ENCODE peak calls at places on chromosome 5, in five cellular contexts. Z, K, Y, S and M are unnamed samples.

GRCh38 chr5:179595916-179596315 is 27.6 kb downstream of the HNRNPH1 start:
- DNase-seq in Y (no peak), K (peak), S (no peak), Z (no peak), M (no peak)

GRCh38 chr5:100902406-100903035 is 561 bp downstream of the ST8SIA4 start:
- DNase-seq in Y (peak), K (peak), S (no peak), Z (no peak), M (peak)

GRCh38 chr5:90017236-90017635 is 392.3 kb downstream of the CETN3 start:
- DNase-seq in S (no peak), Z (no peak), Y (peak), K (no peak), M (no peak)

GRCh38 chr5:139378101-139378825 is 4.8 kb downstream of the SLC23A1 start:
- DNase-seq in S (no peak), Z (no peak), Y (no peak), K (no peak), M (no peak)

GRCh38 chr5:174951151-174951780 is 226.9 kb downstream of the MSX2 start:
- DNase-seq in Y (peak), K (peak), S (peak), Z (peak), M (peak)

GRCh38 chr5:78779771-78780616 is 131.4 kb upstream of the LHFPL2 start:
- DNase-seq in S (peak), Z (no peak), K (peak), Y (no peak), M (no peak)

GRCh38 chr5:136563489-136563888 is 198.1 kb upstream of the TRPC7 start:
- DNase-seq in K (no peak), S (no peak), Y (no peak), Z (no peak), M (no peak)

GRCh38 chr5:91277093-91277626 is 106.0 kb downstream of the ARRDC3 start:
- DNase-seq in Z (no peak), Y (no peak), K (no peak), S (no peak), M (no peak)

GRCh38 chr5:126746290-126746689 is 30.6 kb upstream of the LMNB1 start:
- DNase-seq in S (no peak), Z (no peak), Y (no peak), K (no peak), M (no peak)

GRCh38 chr5:7517006-7517405 is 121.1 kb downstream of the ADCY2 start:
- DNase-seq in K (no peak), Z (no peak), S (no peak), Y (no peak), M (no peak)

GRCh38 chr5:135266975-135267374 is 132.1 kb downstream of the MACROH2A1 start:
- DNase-seq in Z (no peak), S (no peak), Y (no peak), K (peak), M (no peak)

GRCh38 chr5:77133061-77133758 is 46.1 kb upstream of the ZBED3 start:
- DNase-seq in Y (no peak), Z (no peak), S (peak), K (peak), M (peak)

GRCh38 chr5:17012289-17012688 is 76.2 kb upstream of the MYO10 start:
- DNase-seq in S (peak), K (no peak), Y (no peak), Z (no peak), M (no peak)

GRCh38 chr5:124806026-124806856 is 59.8 kb upstream of the ZNF608 start:
- DNase-seq in K (peak), Z (peak), S (peak), Y (peak), M (peak)

GRCh38 chr5:167573274-167574127 is 717.9 kb upstream of the WWC1 start:
- DNase-seq in S (peak), Z (no peak), Y (peak), K (peak), M (no peak)

GRCh38 chr5:140969880-140970279 is 3.6 kb downstream of the PCDHAC2 start:
- DNase-seq in S (no peak), Y (no peak), K (no peak), Z (no peak), M (no peak)

GRCh38 chr5:4640793-4641192 is 499.3 kb upstream of the ADAMTS16 start:
- DNase-seq in Z (no peak), S (peak), Y (peak), K (peak), M (no peak)

GRCh38 chr5:159286420-159287035 is 23.4 kb downstream of the UBLCP1 start:
- DNase-seq in Y (no peak), Z (no peak), K (peak), S (peak), M (no peak)

GRCh38 chr5:113376640-113377039 is 58.1 kb downstream of the TSSK1B start:
- DNase-seq in S (no peak), Z (no peak), K (no peak), Y (no peak), M (no peak)

GRCh38 chr5:142070000-142070399 is 38.6 kb upstream of the NDFIP1 start:
- DNase-seq in S (no peak), Z (no peak), Y (no peak), K (no peak), M (no peak)

GRCh38 chr5:130052752-130053151 is 148.5 kb downstream of the CHSY3 start:
- DNase-seq in Z (no peak), Y (no peak), S (no peak), K (no peak), M (no peak)

GRCh38 chr5:37889612-37890317 is 49.9 kb upstream of the GDNF start:
- DNase-seq in Y (no peak), K (peak), S (no peak), Z (no peak), M (no peak)

GRCh38 chr5:112420111-112420864 is 1.2 kb upstream of the EPB41L4A start:
- DNase-seq in Z (peak), K (peak), Y (peak), S (peak), M (peak)

GRCh38 chr5:136030252-136030651 is 1.5 kb downstream of the TGFBI start:
- DNase-seq in K (no peak), Z (no peak), Y (no peak), S (no peak), M (no peak)

GRCh38 chr5:158819840-158820620 is 279.7 kb downstream of the EBF1 start:
- DNase-seq in K (peak), Y (no peak), S (peak), Z (no peak), M (no peak)

GRCh38 chr5:125408582-125409069 is 662.2 kb upstream of the ZNF608 start:
- DNase-seq in S (peak), Z (no peak), K (peak), Y (no peak), M (no peak)

GRCh38 chr5:36180556-36181350 is 28.8 kb downstream of the SKP2 start:
- DNase-seq in Y (no peak), Z (no peak), K (no peak), S (no peak), M (no peak)

GRCh38 chr5:108641596-108641995 is 106.1 kb upstream of the FER start:
- DNase-seq in Y (no peak), K (no peak), Z (no peak), S (no peak), M (no peak)

GRCh38 chr5:108079754-108080153 is 302.1 kb downstream of the FBXL17 start:
- DNase-seq in Y (no peak), K (no peak), Z (no peak), S (no peak), M (no peak)

GRCh38 chr5:4868140-4868735 is 271.9 kb upstream of the ADAMTS16 start:
- DNase-seq in S (peak), K (peak), Y (peak), Z (peak), M (peak)

GRCh38 chr5:34487202-34487879 is 168.8 kb upstream of the RAI14 start:
- DNase-seq in Y (no peak), S (peak), K (peak), Z (peak), M (no peak)

GRCh38 chr5:151250346-151251000 is 2.5 kb upstream of the GM2A start:
- DNase-seq in Y (no peak), K (no peak), S (no peak), Z (no peak), M (no peak)
- H3K4me3 ChIP-seq in Y (no peak), K (no peak), S (no peak), Z (no peak), M (no peak)

DNA sequence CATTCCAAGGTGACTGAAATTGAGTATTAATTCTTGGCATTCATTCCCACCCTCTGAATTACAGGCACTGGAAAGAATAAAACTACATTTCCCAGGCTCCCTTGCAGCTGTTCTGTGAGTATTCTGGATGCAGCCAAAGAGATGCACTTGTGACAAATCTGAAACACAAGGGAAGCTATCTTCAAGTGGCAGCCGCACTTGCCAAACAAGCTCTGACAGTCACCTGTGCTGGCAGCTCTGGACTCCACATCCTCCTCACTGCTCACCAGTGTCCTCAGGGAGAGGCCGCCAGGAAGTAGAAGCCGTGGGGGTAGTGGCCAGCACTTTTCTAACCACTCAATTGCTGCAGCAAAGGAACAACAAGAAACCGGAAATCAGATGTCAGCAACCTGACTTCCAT is 275.0 kb downstream of the NR2F1-AS1 start:
- DNase-seq in K (no peak), Y (no peak), S (no peak), Z (no peak), M (no peak)
- H3K4me3 ChIP-seq in K (no peak), Y (no peak), S (no peak), Z (no peak), M (no peak)

DNA sequence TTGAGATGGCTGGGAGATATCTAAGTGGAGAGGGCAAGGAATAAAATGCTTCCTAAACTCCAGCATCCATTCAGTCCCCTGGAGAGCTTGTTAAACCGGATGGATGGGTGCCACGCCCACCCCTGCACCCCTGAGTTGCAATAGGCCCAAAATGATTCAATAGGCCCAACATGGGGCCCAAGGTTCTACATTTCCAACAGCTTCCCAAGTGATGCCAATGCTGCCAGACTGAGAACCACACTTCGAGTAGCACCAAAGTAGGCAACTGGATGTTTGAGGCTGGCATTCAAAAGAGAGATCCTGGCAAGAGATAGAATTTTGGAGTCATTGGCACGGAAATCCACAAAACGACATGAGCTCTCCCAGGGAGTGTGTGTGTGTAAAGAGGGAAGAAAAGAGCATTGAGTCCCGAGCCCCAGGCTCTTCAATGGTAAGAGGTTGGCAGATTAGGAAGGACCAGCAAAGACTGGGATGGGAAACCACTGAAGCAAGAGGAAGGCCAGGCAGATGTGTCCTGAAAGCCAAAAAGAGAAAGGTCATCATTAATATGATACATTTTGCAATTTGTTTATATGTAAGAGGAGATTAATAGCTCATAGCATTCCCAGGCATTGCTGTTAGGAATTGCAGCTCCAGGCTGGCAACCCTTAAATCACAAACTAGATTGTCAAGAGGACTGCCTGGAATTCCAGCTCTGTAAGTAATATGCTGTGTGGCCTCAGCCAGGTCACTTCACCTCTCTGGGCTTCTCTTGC is 130.6 kb downstream of the KCNIP1 start:
- DNase-seq in K (no peak), Z (no peak), Y (no peak), S (no peak), M (no peak)
- H3K4me3 ChIP-seq in K (no peak), Z (no peak), Y (no peak), S (no peak), M (no peak)

DNA sequence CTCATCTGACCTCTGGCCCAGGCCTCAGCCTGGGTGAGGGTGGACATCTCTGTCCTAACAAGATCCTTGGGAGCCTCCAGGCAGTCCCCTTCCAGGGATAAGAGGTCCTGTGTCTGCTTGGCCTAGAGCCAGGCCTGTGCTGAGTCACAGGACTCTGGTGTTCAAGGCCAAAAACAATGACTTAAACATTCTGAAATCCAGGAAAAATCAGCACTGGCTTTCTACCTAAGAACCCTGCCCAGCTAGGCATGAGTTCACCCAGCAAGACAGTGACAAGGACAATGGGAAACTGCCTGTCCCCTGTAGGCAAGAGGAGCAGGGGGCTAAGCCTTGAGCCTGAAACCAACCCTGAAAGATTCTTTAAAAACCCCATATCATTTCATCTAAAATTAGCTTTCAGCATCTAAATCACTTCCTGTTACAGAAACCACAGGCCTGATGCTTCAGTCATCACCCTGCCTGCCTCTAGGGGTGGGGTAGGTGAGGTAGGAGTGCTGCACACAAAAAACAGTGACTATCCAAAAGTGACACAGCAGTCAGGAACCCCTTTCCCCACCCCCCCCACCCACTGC is 29.9 kb downstream of the CSF2 start:
- DNase-seq in K (peak), Y (no peak), Z (peak), S (peak), M (peak)
- H3K4me3 ChIP-seq in K (no peak), Y (no peak), Z (no peak), S (no peak), M (no peak)

GRCh38 chr5:67541869-67542268 is 345.3 kb upstream of the CD180 start:
- DNase-seq in Z (no peak), S (no peak), Y (no peak), K (no peak), M (no peak)

GRCh38 chr5:67538855-67539506 is 342.4 kb upstream of the CD180 start:
- DNase-seq in S (no peak), K (no peak), Z (no peak), Y (no peak), M (no peak)

GRCh38 chr5:67538343-67538670 is 341.7 kb upstream of the CD180 start:
- DNase-seq in K (no peak), Y (no peak), Z (no peak), S (no peak), M (no peak)

GRCh38 chr5:67536892-67537291 is 340.3 kb upstream of the CD180 start:
- DNase-seq in Y (no peak), K (no peak), S (peak), Z (no peak), M (no peak)

DNA sequence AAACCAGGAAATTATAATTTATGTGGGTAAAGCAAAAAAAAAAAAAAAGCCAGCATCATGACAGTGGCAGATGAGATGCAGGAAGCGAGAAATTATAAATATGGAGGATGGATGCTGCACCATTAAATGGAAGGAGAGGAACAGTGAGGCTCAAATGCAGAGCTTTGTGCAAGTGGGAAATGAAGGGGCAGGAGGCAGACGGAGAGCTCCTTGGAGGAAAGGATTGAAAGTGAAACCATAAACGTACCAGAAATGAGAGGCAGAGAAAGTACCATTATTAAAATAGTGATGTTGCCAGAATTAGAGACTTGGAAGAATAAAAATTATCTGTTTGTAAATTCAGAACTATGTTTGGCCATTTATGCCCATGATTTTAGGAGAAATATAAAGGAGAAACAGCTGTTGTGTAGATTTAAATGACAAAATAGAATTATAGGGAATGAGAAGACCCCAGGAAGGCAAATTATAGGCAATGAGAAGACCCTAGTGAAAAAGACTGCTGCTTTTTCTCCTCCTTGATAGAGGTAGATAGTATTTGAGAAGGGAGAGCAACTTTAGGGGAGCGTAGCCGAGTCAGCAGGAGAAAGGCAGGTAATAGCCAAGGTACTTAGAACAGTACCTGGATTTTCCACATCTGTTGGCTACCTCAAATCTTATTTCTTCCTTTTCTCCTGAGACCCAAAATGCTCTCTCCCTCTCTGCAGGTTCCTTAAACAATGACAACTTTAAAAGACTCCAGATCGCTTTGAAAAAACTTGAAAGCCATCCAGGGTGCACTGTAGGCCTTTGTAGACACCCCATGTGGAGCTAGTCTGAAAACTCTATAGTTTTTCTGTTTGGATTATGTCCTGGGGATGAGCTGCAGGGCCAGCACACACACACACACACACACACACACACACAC is 341.1 kb upstream of the CD180 start:
- DNase-seq in S (peak), K (peak), Y (no peak), Z (no peak), M (no peak)
- H3K4me3 ChIP-seq in S (peak), K (no peak), Y (no peak), Z (no peak), M (no peak)

GRCh38 chr5:1304059-1304458 is 9.2 kb upstream of the TERT start:
- DNase-seq in K (no peak), Y (no peak), Z (no peak), S (no peak), M (no peak)
- H3K4me3 ChIP-seq in K (no peak), Y (no peak), Z (no peak), S (no peak), M (no peak)

GRCh38 chr5:65128226-65128625 is 353.5 kb downstream of the ADAMTS6 start:
- DNase-seq in S (no peak), Y (no peak), K (peak), Z (no peak), M (no peak)
- H3K4me3 ChIP-seq in S (no peak), Y (no peak), K (no peak), Z (no peak), M (no peak)